ENCODE peak calls at places on chromosomes 11 and 22, in six cellular contexts. M, S, H, N, Y and D are unnamed samples.

GRCh38 chr11:2380807-2381350 is 3.8 kb downstream of the CD81 start:
- DNase-seq in M (no peak), S (peak; percentile 57), H (no peak), N (no peak), Y (peak; percentile 55), D (peak; percentile 88)

GRCh38 chr11:33742249-33742851 is 6.1 kb upstream of the CD59 start:
- DNase-seq in M (no peak), S (peak; percentile 62), H (no peak), N (no peak), Y (no peak), D (peak; percentile 39)

GRCh38 chr11:76247091-76247490 is 40.8 kb upstream of the WNT11 start:
- DNase-seq in M (no peak), S (no peak), H (no peak), N (no peak), Y (no peak), D (no peak)

GRCh38 chr11:104968856-104969776 is 742 bp upstream of the CASP4 start:
- DNase-seq in M (no peak), S (peak; percentile 64), H (peak; percentile 50), N (no peak), Y (no peak), D (peak; percentile 2)

GRCh38 chr11:8201524-8202365 is 32.9 kb upstream of the RIC3 start:
- DNase-seq in M (no peak), S (no peak), H (no peak), N (no peak), Y (peak; percentile 42), D (peak; percentile 60)

GRCh38 chr11:820655-821512 is 2.2 kb downstream of the PNPLA2 start:
- DNase-seq in M (peak; percentile 79), S (peak; percentile 38), H (peak; percentile 70), N (no peak), Y (no peak), D (peak; percentile 61)

GRCh38 chr11:114321621-114322257 is 25.5 kb downstream of the NNMT start:
- DNase-seq in M (peak; percentile 74), S (no peak), H (no peak), N (no peak), Y (no peak), D (no peak)

GRCh38 chr22:32333141-32333768 is 24.4 kb upstream of the RFPL3 start:
- DNase-seq in M (no peak), S (no peak), H (no peak), N (no peak), Y (no peak), D (no peak)

GRCh38 chr11:10386861-10387208 is 68.2 kb upstream of the AMPD3 start:
- DNase-seq in M (no peak), S (no peak), H (no peak), N (no peak), Y (no peak), D (no peak)

GRCh38 chr11:93498099-93499040 is 44.8 kb downstream of the SMCO4 start:
- DNase-seq in M (peak; percentile 6), S (no peak), H (no peak), N (no peak), Y (no peak), D (no peak)

GRCh38 chr11:77593883-77594282 is 4.1 kb downstream of the AQP11 start:
- DNase-seq in M (no peak), S (no peak), H (peak; percentile 78), N (no peak), Y (no peak), D (no peak)

DNA sequence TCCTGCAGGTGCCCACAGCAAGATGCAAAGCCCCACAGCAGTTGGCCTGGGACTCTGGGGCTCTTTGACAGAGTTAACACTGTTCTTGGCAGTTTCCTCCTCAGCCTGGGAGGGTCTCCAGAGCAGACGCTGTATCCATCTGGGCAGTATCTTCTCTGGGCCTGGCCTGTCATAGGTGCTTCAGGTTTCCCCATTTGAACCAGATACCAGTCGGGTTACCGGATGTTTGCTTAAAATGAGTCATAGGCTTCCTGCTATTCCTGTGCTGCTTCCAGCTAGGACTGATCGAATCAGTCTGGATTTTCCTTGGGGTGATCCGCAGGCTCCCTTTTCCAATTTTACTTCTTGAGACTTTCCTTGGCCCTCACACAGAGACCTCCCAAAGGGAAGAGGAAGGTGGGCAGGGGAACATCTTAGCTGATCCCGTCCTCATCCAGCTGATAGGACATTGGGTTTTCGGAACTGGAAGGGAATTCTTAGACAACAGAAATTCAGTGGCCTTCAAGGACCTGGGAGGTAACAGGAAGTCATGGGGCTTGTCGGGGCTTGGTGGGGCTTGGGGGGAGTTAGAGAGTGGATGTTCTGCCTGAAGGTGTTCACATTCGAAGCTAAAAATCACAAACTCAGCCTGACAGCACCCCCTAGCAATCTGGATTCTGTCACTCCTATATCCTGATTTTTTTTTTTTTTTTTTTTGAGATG is 2.4 kb upstream of the RANGAP1 start:
- DNase-seq in M (peak; percentile 79), S (peak; percentile 80), H (peak; percentile 92), N (no peak), Y (no peak), D (no peak)
- TF ChIP-seq POLR2A in M (no peak), S (no peak), H (peak; percentile 77), N (no peak), Y (no peak), D (no peak)

GRCh38 chr11:11814614-11815452 is 26.9 kb upstream of the USP47 start:
- DNase-seq in M (no peak), S (no peak), H (no peak), N (peak; percentile 22), Y (no peak), D (no peak)
- TF ChIP-seq MYC in M (no peak), S (no peak), H (no peak), N (no peak), Y (no peak), D (no peak)

GRCh38 chr11:72826191-72826941 is 12.2 kb downstream of the ATG16L2 start:
- DNase-seq in M (no peak), S (no peak), H (no peak), N (no peak), Y (no peak), D (no peak)
- TF ChIP-seq POLR2A in M (no peak), S (no peak), H (no peak), N (no peak), Y (peak; percentile 57), D (no peak)

GRCh38 chr22:47166446-47167016 is 404.1 kb downstream of the TBC1D22A start:
- DNase-seq in M (no peak), S (no peak), H (no peak), N (no peak), Y (no peak), D (no peak)
- TF ChIP-seq MYC in M (no peak), S (no peak), H (no peak), N (no peak), Y (no peak), D (no peak)

GRCh38 chr22:20243176-20243544 is 25.0 kb downstream of the RTN4R start:
- DNase-seq in M (no peak), S (no peak), H (no peak), N (no peak), Y (no peak), D (no peak)

GRCh38 chr22:20241579-20242392 is 26.3 kb downstream of the RTN4R start:
- DNase-seq in M (no peak), S (no peak), H (no peak), N (no peak), Y (no peak), D (peak; percentile 79)

GRCh38 chr22:20243545-20244249 is 24.4 kb downstream of the RTN4R start:
- DNase-seq in M (peak; percentile 33), S (peak; percentile 59), H (no peak), N (peak; percentile 89), Y (no peak), D (peak; percentile 95)

GRCh38 chr22:20244250-20244648 is 23.9 kb downstream of the RTN4R start:
- DNase-seq in M (no peak), S (no peak), H (no peak), N (no peak), Y (no peak), D (no peak)

GRCh38 chr22:20242393-20243175 is 25.5 kb downstream of the RTN4R start:
- DNase-seq in M (no peak), S (no peak), H (no peak), N (no peak), Y (no peak), D (no peak)
- TF ChIP-seq POLR2A in M (no peak), S (no peak), H (no peak), N (no peak), Y (no peak), D (no peak)

DNA sequence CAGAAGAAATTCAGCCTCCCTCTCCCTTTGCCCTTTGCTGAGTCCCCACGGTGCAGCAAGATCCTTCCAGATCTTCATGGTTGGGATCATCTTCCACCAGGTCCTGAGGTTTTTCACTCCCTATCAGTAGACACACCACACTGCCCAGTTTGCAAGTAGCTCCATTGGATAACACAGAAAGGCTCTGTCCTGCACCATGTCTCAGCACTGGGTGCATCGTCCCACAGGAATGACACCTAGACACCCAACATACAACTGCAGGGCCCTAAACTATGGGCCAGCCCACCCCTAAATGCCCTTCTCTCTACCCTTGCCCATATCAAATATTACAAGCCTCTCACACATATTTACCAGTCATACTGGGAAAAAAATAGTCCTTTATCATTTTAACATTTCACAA is 9.4 kb downstream of the KLHL22 start:
- DNase-seq in M (no peak), S (no peak), H (no peak), N (no peak), Y (no peak), D (no peak)
- TF ChIP-seq MYC in M (no peak), S (no peak), H (no peak), N (no peak), Y (no peak), D (no peak)

GRCh38 chr22:49923445-49923844 is 5.0 kb downstream of the CRELD2 start:
- DNase-seq in M (no peak), S (no peak), H (no peak), N (no peak), Y (no peak), D (peak; percentile 54)

GRCh38 chr22:49924113-49924833 is 5.8 kb downstream of the CRELD2 start:
- DNase-seq in M (no peak), S (no peak), H (no peak), N (no peak), Y (no peak), D (no peak)

GRCh38 chr22:49927483-49928184 is 9.2 kb downstream of the CRELD2 start:
- DNase-seq in M (no peak), S (no peak), H (no peak), N (no peak), Y (no peak), D (no peak)

GRCh38 chr22:49926916-49927315 is 8.5 kb downstream of the CRELD2 start:
- DNase-seq in M (no peak), S (no peak), H (no peak), N (no peak), Y (no peak), D (no peak)

GRCh38 chr22:49925525-49926128 is 7.2 kb downstream of the CRELD2 start:
- DNase-seq in M (no peak), S (no peak), H (no peak), N (no peak), Y (peak; percentile 71), D (no peak)
- TF ChIP-seq POLR2A in M (no peak), S (no peak), H (no peak), N (no peak), Y (peak; percentile 85), D (no peak)